ENCODE peak calls at places on chromosomes 11 and 22, in four cellular contexts. One of them, this sample, is unnamed.

GRCh38 chr11:123211981-123212380 is 16.9 kb upstream of the CLMP start:
- DNase-seq in sigmoid colon: no peak
- DNase-seq in GM23338: peak; percentile 47
- DNase-seq in breast epithelium: no peak
- DNase-seq in this sample: no peak

GRCh38 chr11:14645985-14646900 is 2.6 kb downstream of the PDE3B start:
- DNase-seq in sigmoid colon: no peak
- DNase-seq in GM23338: no peak
- DNase-seq in breast epithelium: no peak
- DNase-seq in this sample: no peak

GRCh38 chr22:23514317-23515038 is 65.6 kb downstream of the IGLL1 start:
- DNase-seq in sigmoid colon: peak; percentile 85
- DNase-seq in GM23338: peak; percentile 55
- DNase-seq in breast epithelium: no peak
- DNase-seq in this sample: no peak

GRCh38 chr22:28769394-28770085 is 3.0 kb upstream of the CCDC117 start:
- DNase-seq in sigmoid colon: no peak
- DNase-seq in GM23338: no peak
- DNase-seq in breast epithelium: no peak
- DNase-seq in this sample: no peak

GRCh38 chr22:36563444-36563843 is 34.5 kb upstream of the EIF3D start:
- DNase-seq in sigmoid colon: no peak
- DNase-seq in GM23338: no peak
- DNase-seq in breast epithelium: no peak
- DNase-seq in this sample: no peak

GRCh38 chr11:119479685-119480275 is 56.8 kb upstream of the THY1 start:
- DNase-seq in sigmoid colon: no peak
- DNase-seq in GM23338: peak; percentile 89
- DNase-seq in breast epithelium: peak; percentile 36
- DNase-seq in this sample: no peak

GRCh38 chr11:66070604-66071325 is 693 bp downstream of the PACS1 start:
- DNase-seq in sigmoid colon: peak; percentile 84
- DNase-seq in GM23338: peak; percentile 56
- DNase-seq in breast epithelium: peak; percentile 67
- DNase-seq in this sample: peak; percentile 60

GRCh38 chr22:29301716-29302401 is 4.6 kb upstream of the GAS2L1 start:
- DNase-seq in sigmoid colon: no peak
- DNase-seq in GM23338: no peak
- DNase-seq in breast epithelium: no peak
- DNase-seq in this sample: no peak

GRCh38 chr11:76609736-76610370 is 60.7 kb downstream of the LRRC32 start:
- DNase-seq in sigmoid colon: no peak
- DNase-seq in GM23338: no peak
- DNase-seq in breast epithelium: no peak
- DNase-seq in this sample: no peak

GRCh38 chr11:111512296-111513239 is at the start of gene BTG4:
- DNase-seq in sigmoid colon: peak; percentile 51
- DNase-seq in GM23338: peak; percentile 69
- DNase-seq in breast epithelium: no peak
- DNase-seq in this sample: no peak

GRCh38 chr11:35040221-35040942 is 98.6 kb upstream of the CD44 start:
- DNase-seq in sigmoid colon: no peak
- DNase-seq in GM23338: no peak
- DNase-seq in breast epithelium: no peak
- DNase-seq in this sample: no peak

GRCh38 chr11:80350541-80350940 is 909.7 kb upstream of the TENM4 start:
- DNase-seq in sigmoid colon: no peak
- DNase-seq in GM23338: no peak
- DNase-seq in breast epithelium: no peak
- DNase-seq in this sample: no peak

GRCh38 chr11:2378527-2379210 is 1.6 kb downstream of the CD81 start:
- DNase-seq in sigmoid colon: peak; percentile 88
- DNase-seq in GM23338: no peak
- DNase-seq in breast epithelium: no peak
- DNase-seq in this sample: no peak

GRCh38 chr11:35752115-35752514 is 89.5 kb downstream of the TRIM44 start:
- DNase-seq in sigmoid colon: no peak
- DNase-seq in GM23338: no peak
- DNase-seq in breast epithelium: no peak
- DNase-seq in this sample: no peak

GRCh38 chr11:95135155-95135554 is 45.5 kb downstream of the ENDOD1 start:
- DNase-seq in sigmoid colon: no peak
- DNase-seq in GM23338: no peak
- DNase-seq in breast epithelium: no peak
- DNase-seq in this sample: no peak

GRCh38 chr11:78220218-78221157 is 31.8 kb downstream of the USP35 start:
- DNase-seq in sigmoid colon: no peak
- DNase-seq in GM23338: no peak
- DNase-seq in breast epithelium: no peak
- DNase-seq in this sample: no peak

GRCh38 chr22:19971276-19972124 is 29.9 kb upstream of the TXNRD2 start:
- DNase-seq in sigmoid colon: no peak
- DNase-seq in GM23338: no peak
- DNase-seq in breast epithelium: no peak
- DNase-seq in this sample: no peak

GRCh38 chr11:76805206-76805913 is 22.2 kb downstream of the TSKU start:
- DNase-seq in sigmoid colon: no peak
- DNase-seq in GM23338: no peak
- DNase-seq in breast epithelium: no peak
- DNase-seq in this sample: no peak

GRCh38 chr11:66035653-66036333 is 9.5 kb upstream of the CATSPER1 start:
- DNase-seq in sigmoid colon: no peak
- DNase-seq in GM23338: no peak
- DNase-seq in breast epithelium: no peak
- DNase-seq in this sample: no peak

GRCh38 chr11:1573847-1574255 is 1.8 kb upstream of the DUSP8 start:
- DNase-seq in sigmoid colon: peak; percentile 71
- DNase-seq in GM23338: no peak
- DNase-seq in breast epithelium: no peak
- DNase-seq in this sample: peak; percentile 26

GRCh38 chr11:17986711-17987220 is 26.1 kb downstream of the SERGEF start:
- DNase-seq in sigmoid colon: no peak
- DNase-seq in GM23338: no peak
- DNase-seq in breast epithelium: no peak
- DNase-seq in this sample: no peak

GRCh38 chr11:76918941-76919386 is 58.2 kb downstream of the ACER3 start:
- DNase-seq in sigmoid colon: no peak
- DNase-seq in GM23338: peak; percentile 73
- DNase-seq in breast epithelium: no peak
- DNase-seq in this sample: peak; percentile 28

GRCh38 chr11:74729397-74729796 is 1.8 kb downstream of the CHRDL2 start:
- DNase-seq in sigmoid colon: peak; percentile 82
- DNase-seq in GM23338: no peak
- DNase-seq in breast epithelium: no peak
- DNase-seq in this sample: no peak

GRCh38 chr11:104968856-104969776 is 742 bp upstream of the CASP4 start:
- DNase-seq in sigmoid colon: no peak
- DNase-seq in GM23338: peak; percentile 64
- DNase-seq in breast epithelium: no peak
- DNase-seq in this sample: peak; percentile 14

GRCh38 chr11:11916981-11917399 is 75.2 kb downstream of the USP47 start:
- DNase-seq in sigmoid colon: no peak
- DNase-seq in GM23338: peak; percentile 19
- DNase-seq in breast epithelium: no peak
- DNase-seq in this sample: no peak

GRCh38 chr22:23187871-23188700 is 7.8 kb downstream of the BCR start:
- DNase-seq in sigmoid colon: no peak
- DNase-seq in GM23338: no peak
- DNase-seq in breast epithelium: no peak
- DNase-seq in this sample: no peak

GRCh38 chr22:25488244-25489020 is 76.0 kb upstream of the GRK3 start:
- DNase-seq in sigmoid colon: no peak
- DNase-seq in GM23338: no peak
- DNase-seq in breast epithelium: peak; percentile 68
- DNase-seq in this sample: peak; percentile 27

GRCh38 chr22:24189249-24190158 is 8.2 kb downstream of the SUSD2 start:
- DNase-seq in sigmoid colon: peak; percentile 87
- DNase-seq in GM23338: peak; percentile 90
- DNase-seq in breast epithelium: peak; percentile 81
- DNase-seq in this sample: peak; percentile 65

GRCh38 chr11:12769834-12770345 is 95.7 kb downstream of the TEAD1 start:
- DNase-seq in sigmoid colon: no peak
- DNase-seq in GM23338: peak; percentile 39
- DNase-seq in breast epithelium: no peak
- DNase-seq in this sample: no peak

GRCh38 chr11:66981976-66982578 is 7.0 kb downstream of the C11orf86 start:
- DNase-seq in sigmoid colon: peak; percentile 85
- DNase-seq in GM23338: no peak
- DNase-seq in breast epithelium: peak; percentile 83
- DNase-seq in this sample: peak; percentile 73

GRCh38 chr11:102552447-102553200 is 22.1 kb upstream of the MMP7 start:
- DNase-seq in sigmoid colon: no peak
- DNase-seq in GM23338: no peak
- DNase-seq in breast epithelium: no peak
- DNase-seq in this sample: peak; percentile 80

GRCh38 chr22:24985824-24986214 is 33.3 kb downstream of the KIAA1671 start:
- DNase-seq in sigmoid colon: no peak
- DNase-seq in GM23338: no peak
- DNase-seq in breast epithelium: no peak
- DNase-seq in this sample: no peak

GRCh38 chr22:40036591-40037225 is 42.0 kb downstream of the FAM83F start:
- DNase-seq in sigmoid colon: peak; percentile 77
- DNase-seq in GM23338: peak; percentile 88
- DNase-seq in breast epithelium: peak; percentile 54
- DNase-seq in this sample: no peak

GRCh38 chr11:119121811-119122124 is 388 bp downstream of the HINFP start:
- DNase-seq in sigmoid colon: no peak
- DNase-seq in GM23338: no peak
- DNase-seq in breast epithelium: no peak
- DNase-seq in this sample: no peak

GRCh38 chr11:34907934-34908593 is 8.1 kb downstream of the APIP start:
- DNase-seq in sigmoid colon: no peak
- DNase-seq in GM23338: no peak
- DNase-seq in breast epithelium: no peak
- DNase-seq in this sample: no peak

GRCh38 chr22:42869463-42869862 is 12.4 kb upstream of the ARFGAP3 start:
- DNase-seq in sigmoid colon: no peak
- DNase-seq in GM23338: no peak
- DNase-seq in breast epithelium: no peak
- DNase-seq in this sample: no peak

GRCh38 chr11:134068829-134069425 is at the start of gene JAM3:
- DNase-seq in sigmoid colon: peak; percentile 97
- DNase-seq in GM23338: peak; percentile 96
- DNase-seq in breast epithelium: peak; percentile 77
- DNase-seq in this sample: peak; percentile 90

DNA sequence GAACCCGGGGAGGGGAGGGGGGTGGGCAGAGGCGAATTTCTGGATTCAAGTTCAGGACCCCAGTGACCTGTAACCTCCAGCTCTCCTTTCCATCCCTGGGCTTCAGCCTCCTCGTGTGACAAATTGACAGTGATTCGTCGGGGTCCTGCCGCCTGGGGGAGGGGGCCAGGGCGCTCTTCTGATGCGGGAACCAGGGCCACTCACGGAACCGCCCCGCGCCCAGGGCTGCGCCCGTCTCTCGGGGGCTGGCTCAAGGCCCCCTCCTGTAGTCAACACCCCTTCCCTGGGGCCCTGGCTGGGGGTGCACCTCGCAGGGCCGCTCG is 92.8 kb upstream of the ANO1 start:
- DNase-seq in sigmoid colon: no peak
- DNase-seq in GM23338: peak; percentile 12
- DNase-seq in breast epithelium: no peak
- DNase-seq in this sample: no peak
- TF ChIP-seq POLR2AphosphoS5 in sigmoid colon: no peak
- TF ChIP-seq POLR2AphosphoS5 in GM23338: no peak
- TF ChIP-seq POLR2AphosphoS5 in breast epithelium: no peak
- TF ChIP-seq POLR2AphosphoS5 in this sample: no peak

DNA sequence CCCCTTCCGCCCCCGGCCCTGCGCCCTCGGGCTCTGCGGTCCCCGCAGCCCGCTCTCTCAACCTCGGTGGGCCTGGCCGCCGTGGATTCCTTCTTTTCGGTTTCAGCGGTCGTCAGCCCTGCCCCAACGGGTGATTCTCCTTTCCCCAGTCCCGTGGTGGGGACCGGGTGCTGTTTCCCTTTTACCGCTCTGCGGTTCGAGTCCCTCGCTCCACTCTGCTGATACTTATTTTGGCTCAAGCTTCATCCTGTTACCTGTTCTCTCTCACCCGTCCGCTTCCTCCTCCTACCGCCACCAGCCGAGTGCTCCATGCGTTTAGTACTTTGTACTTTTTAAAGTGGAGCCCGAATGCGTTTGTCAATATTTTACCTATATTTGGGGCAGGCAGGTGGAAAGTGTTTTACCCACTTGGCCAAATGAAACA is 565 bp downstream of the ZDHHC5 start:
- DNase-seq in sigmoid colon: no peak
- DNase-seq in GM23338: peak; percentile 43
- DNase-seq in breast epithelium: no peak
- DNase-seq in this sample: no peak
- H3K4me3 ChIP-seq in sigmoid colon: peak overlapping the region; percentile 97
- H3K4me3 ChIP-seq in GM23338: peak overlapping the region; percentile 87
- H3K4me3 ChIP-seq in breast epithelium: peak overlapping the region; percentile 100
- H3K4me3 ChIP-seq in this sample: peak overlapping the region; percentile 99

GRCh38 chr11:10428453-10428852 is 26.6 kb upstream of the AMPD3 start:
- DNase-seq in sigmoid colon: no peak
- DNase-seq in GM23338: no peak
- DNase-seq in breast epithelium: no peak
- DNase-seq in this sample: no peak

GRCh38 chr11:10436224-10436623 is 18.8 kb upstream of the AMPD3 start:
- DNase-seq in sigmoid colon: no peak
- DNase-seq in GM23338: no peak
- DNase-seq in breast epithelium: no peak
- DNase-seq in this sample: no peak

GRCh38 chr11:10429526-10429925 is 25.5 kb upstream of the AMPD3 start:
- DNase-seq in sigmoid colon: no peak
- DNase-seq in GM23338: no peak
- DNase-seq in breast epithelium: no peak
- DNase-seq in this sample: no peak

GRCh38 chr11:10432971-10433370 is 22.1 kb upstream of the AMPD3 start:
- DNase-seq in sigmoid colon: no peak
- DNase-seq in GM23338: no peak
- DNase-seq in breast epithelium: no peak
- DNase-seq in this sample: no peak

GRCh38 chr11:10432493-10432892 is 22.6 kb upstream of the AMPD3 start:
- DNase-seq in sigmoid colon: no peak
- DNase-seq in GM23338: no peak
- DNase-seq in breast epithelium: no peak
- DNase-seq in this sample: no peak
- H3K27ac ChIP-seq in sigmoid colon: no peak overlapping the region
- H3K27ac ChIP-seq in GM23338: no peak overlapping the region
- H3K27ac ChIP-seq in breast epithelium: no peak overlapping the region
- H3K27ac ChIP-seq in this sample: no peak overlapping the region

GRCh38 chr22:31036671-31037550 is 44.2 kb upstream of the SMTN start:
- DNase-seq in sigmoid colon: peak; percentile 90
- DNase-seq in GM23338: no peak
- DNase-seq in breast epithelium: no peak
- DNase-seq in this sample: no peak

GRCh38 chr22:31038686-31039085 is 42.4 kb upstream of the SMTN start:
- DNase-seq in sigmoid colon: no peak
- DNase-seq in GM23338: no peak
- DNase-seq in breast epithelium: no peak
- DNase-seq in this sample: no peak

GRCh38 chr22:31039393-31039792 is 41.7 kb upstream of the SMTN start:
- DNase-seq in sigmoid colon: peak; percentile 86
- DNase-seq in GM23338: no peak
- DNase-seq in breast epithelium: no peak
- DNase-seq in this sample: no peak

GRCh38 chr22:31044262-31044861 is 36.8 kb upstream of the SMTN start:
- DNase-seq in sigmoid colon: peak; percentile 93
- DNase-seq in GM23338: no peak
- DNase-seq in breast epithelium: peak; percentile 57
- DNase-seq in this sample: no peak

GRCh38 chr22:31040542-31041398 is 40.3 kb upstream of the SMTN start:
- DNase-seq in sigmoid colon: peak; percentile 67
- DNase-seq in GM23338: no peak
- DNase-seq in breast epithelium: no peak
- DNase-seq in this sample: no peak
- TF ChIP-seq POLR2AphosphoS5 in sigmoid colon: peak; percentile 80
- TF ChIP-seq POLR2AphosphoS5 in GM23338: no peak
- TF ChIP-seq POLR2AphosphoS5 in breast epithelium: no peak
- TF ChIP-seq POLR2AphosphoS5 in this sample: no peak

This sample was measured in prostate gland.